ENCODE peak calls at places on chromosomes 11 and 22, in eight cellular contexts. D is thyroid gland, K is vagina, R is ovary, N is Peyer's patch, V is IMR-90, G is HepG2, S is adrenal gland. L is an unnamed sample.

GRCh38 chr22:27512283-27512761 is 289.2 kb downstream of the MN1 start:
- DNase-seq in D (peak; percentile 60), K (peak; percentile 92), R (peak; percentile 96), N (peak; percentile 66), V (peak; percentile 97), G (no peak), S (peak; percentile 75), L (peak; percentile 85)

GRCh38 chr11:43573233-43573632 is 107.3 kb upstream of the HSD17B12 start:
- DNase-seq in D (no peak), K (peak; percentile 54), R (no peak), N (no peak), V (no peak), G (peak; percentile 27), S (no peak), L (no peak)

GRCh38 chr22:45208993-45209838 is 31.5 kb downstream of the KIAA0930 start:
- DNase-seq in D (no peak), K (no peak), R (no peak), N (no peak), V (peak; percentile 91), G (no peak), S (peak; percentile 76), L (no peak)

GRCh38 chr11:35420371-35420770 is 1.0 kb upstream of the SLC1A2 start:
- DNase-seq in D (peak; percentile 59), K (no peak), R (no peak), N (no peak), V (no peak), G (no peak), S (no peak), L (no peak)

GRCh38 chr11:73350908-73351636 is 25.1 kb upstream of the RELT start:
- DNase-seq in D (peak; percentile 44), K (no peak), R (no peak), N (peak; percentile 78), V (peak; percentile 84), G (peak; percentile 40), S (peak; percentile 88), L (peak; percentile 54)

GRCh38 chr11:66562907-66563583 is 5.4 kb downstream of the CTSF start:
- DNase-seq in D (no peak), K (no peak), R (no peak), N (no peak), V (no peak), G (no peak), S (no peak), L (no peak)

GRCh38 chr22:47168900-47169800 is 406.7 kb downstream of the TBC1D22A start:
- DNase-seq in D (peak; percentile 6), K (no peak), R (peak; percentile 13), N (peak; percentile 44), V (peak; percentile 8), G (peak; percentile 10), S (peak; percentile 45), L (peak; percentile 2)

GRCh38 chr11:117473692-117474091 is 146.0 kb downstream of the CEP164 start:
- DNase-seq in D (no peak), K (no peak), R (no peak), N (no peak), V (no peak), G (no peak), S (no peak), L (no peak)

GRCh38 chr11:132142554-132142953 is 772.1 kb downstream of the NTM start:
- DNase-seq in D (no peak), K (no peak), R (no peak), N (no peak), V (no peak), G (no peak), S (peak; percentile 53), L (no peak)

GRCh38 chr11:20041499-20041898 is 118.8 kb downstream of the DBX1 start:
- DNase-seq in D (no peak), K (no peak), R (no peak), N (no peak), V (no peak), G (no peak), S (no peak), L (no peak)

GRCh38 chr11:106249857-106250256 is 172.4 kb downstream of the AASDHPPT start:
- DNase-seq in D (no peak), K (no peak), R (no peak), N (no peak), V (no peak), G (no peak), S (no peak), L (no peak)

GRCh38 chr22:43090130-43090789 is 1.1 kb upstream of the TTLL1 start:
- DNase-seq in D (peak; percentile 52), K (no peak), R (no peak), N (peak; percentile 72), V (peak; percentile 80), G (peak; percentile 88), S (peak; percentile 84), L (peak; percentile 59)

GRCh38 chr11:8056810-8057463 is 24.1 kb upstream of the TUB start:
- DNase-seq in D (no peak), K (peak; percentile 97), R (peak; percentile 65), N (no peak), V (peak; percentile 68), G (no peak), S (peak; percentile 78), L (no peak)

GRCh38 chr11:112655386-112655785 is 305.8 kb upstream of the NCAM1 start:
- DNase-seq in D (peak; percentile 77), K (no peak), R (peak; percentile 74), N (peak; percentile 65), V (peak; percentile 2), G (no peak), S (peak; percentile 82), L (peak; percentile 85)

GRCh38 chr22:41826001-41826400 is 6.9 kb upstream of the SREBF2 start:
- DNase-seq in D (no peak), K (no peak), R (no peak), N (no peak), V (no peak), G (no peak), S (no peak), L (no peak)

GRCh38 chr11:8258289-8258688 is 5.4 kb downstream of the LMO1 start:
- DNase-seq in D (no peak), K (no peak), R (no peak), N (peak; percentile 31), V (no peak), G (no peak), S (peak; percentile 50), L (peak; percentile 60)

GRCh38 chr11:27532652-27533325 is 26.2 kb upstream of the LIN7C start:
- DNase-seq in D (no peak), K (no peak), R (no peak), N (no peak), V (peak; percentile 9), G (no peak), S (no peak), L (no peak)

GRCh38 chr22:22343603-22344276 is 99.2 kb downstream of the VPREB1 start:
- DNase-seq in D (no peak), K (no peak), R (no peak), N (peak; percentile 77), V (no peak), G (no peak), S (no peak), L (no peak)

GRCh38 chr22:22342697-22343602 is 98.4 kb downstream of the VPREB1 start:
- DNase-seq in D (peak; percentile 87), K (no peak), R (no peak), N (peak; percentile 94), V (no peak), G (peak; percentile 54), S (peak; percentile 63), L (no peak)

GRCh38 chr22:22345781-22346180 is 101.2 kb downstream of the VPREB1 start:
- DNase-seq in D (no peak), K (no peak), R (no peak), N (no peak), V (no peak), G (no peak), S (no peak), L (no peak)

GRCh38 chr22:22346401-22347107 is 102.0 kb downstream of the VPREB1 start:
- DNase-seq in D (no peak), K (no peak), R (no peak), N (no peak), V (no peak), G (no peak), S (no peak), L (no peak)

GRCh38 chr22:22344430-22344829 is 99.8 kb downstream of the VPREB1 start:
- DNase-seq in D (no peak), K (no peak), R (no peak), N (no peak), V (no peak), G (no peak), S (no peak), L (no peak)
- H3K27me3 ChIP-seq in D (no peaks in the 10 kb centered on the region), K (no peaks in the 10 kb centered on the region), R (no peaks in the 10 kb centered on the region), N (no peaks in the 10 kb centered on the region), V (peaks cover 27% of the 10 kb centered on the region), G (peaks cover 1% of the 10 kb centered on the region), S (no peaks in the 10 kb centered on the region), L (no peaks in the 10 kb centered on the region)

GRCh38 chr11:114027941-114028340 is 31.6 kb upstream of the ZBTB16 start:
- DNase-seq in D (no peak), K (no peak), R (no peak), N (no peak), V (no peak), G (no peak), S (no peak), L (no peak)
- TF ChIP-seq CTCF in D (no peak), K (no peak), R (no peak), N (no peak), V (no peak), G (no peak), S (peak; percentile 14), L (peak; percentile 38)

GRCh38 chr22:23715811-23716355 is 25.1 kb downstream of the RGL4 start:
- DNase-seq in D (peak; percentile 56), K (no peak), R (peak; percentile 37), N (no peak), V (no peak), G (no peak), S (no peak), L (no peak)

GRCh38 chr22:23713696-23714595 is 23.1 kb downstream of the RGL4 start:
- DNase-seq in D (no peak), K (no peak), R (no peak), N (no peak), V (no peak), G (no peak), S (no peak), L (no peak)

GRCh38 chr22:23714596-23715588 is 24.1 kb downstream of the RGL4 start:
- DNase-seq in D (no peak), K (no peak), R (no peak), N (no peak), V (no peak), G (no peak), S (no peak), L (no peak)

GRCh38 chr22:23718371-23719165 is 27.8 kb downstream of the RGL4 start:
- DNase-seq in D (no peak), K (no peak), R (no peak), N (no peak), V (no peak), G (no peak), S (no peak), L (no peak)

GRCh38 chr22:23716811-23717801 is 26.3 kb downstream of the RGL4 start:
- DNase-seq in D (peak; percentile 82), K (no peak), R (peak; percentile 92), N (peak; percentile 94), V (peak; percentile 85), G (peak; percentile 67), S (peak; percentile 93), L (peak; percentile 87)
- TF ChIP-seq POLR2A in D (no peak), K (no peak), R (peak; percentile 68), N (peak; percentile 82), V (peak; percentile 62), G (peak; percentile 79), S (peak; percentile 66), L (peak; percentile 92)

DNA sequence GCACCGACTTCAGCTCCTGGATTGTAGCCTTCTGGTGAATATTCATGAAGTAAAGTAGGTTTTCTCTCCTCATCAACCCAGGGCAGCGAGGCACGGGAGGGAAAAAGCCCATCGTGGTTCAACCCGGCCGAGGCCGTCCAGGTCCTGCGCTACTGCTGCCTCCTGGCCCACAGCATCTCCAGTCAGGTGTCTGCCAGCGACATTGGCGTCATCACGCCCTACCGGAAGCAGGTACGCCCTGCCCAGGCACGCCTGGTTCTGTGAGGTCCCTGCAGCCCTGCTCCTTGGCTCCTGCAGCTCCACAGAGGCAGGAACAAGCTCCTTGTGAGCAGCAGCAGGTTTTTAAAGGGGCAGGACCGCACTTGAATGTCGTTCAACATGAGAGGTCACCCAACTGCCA is 12.6 kb upstream of the PANX2 start:
- DNase-seq in D (peak; percentile 92), K (no peak), R (no peak), N (peak; percentile 79), V (no peak), G (no peak), S (no peak), L (no peak)
- H3K27me3 ChIP-seq in D (no peaks in the 10 kb centered on the region), K (no peaks in the 10 kb centered on the region), R (no peaks in the 10 kb centered on the region), N (no peaks in the 10 kb centered on the region), V (no peaks in the 10 kb centered on the region), G (peaks cover 1% of the 10 kb centered on the region), S (peaks cover 5% of the 10 kb centered on the region), L (no peaks in the 10 kb centered on the region)